ENCODE peak calls at places on chromosomes 1 and 21, in nine cellular contexts. One of them, this sample, is unnamed.

GRCh38 chr1:225655509-225656258 is 2.8 kb upstream of the ENAH start:
- DNase-seq in non-pigmented ciliary epithelial cell: peak; percentile 97
- DNase-seq in amygdala: peak; percentile 43
- DNase-seq in pancreas: peak; percentile 39
- DNase-seq in HuH-7.5: no peak
- DNase-seq in head of caudate nucleus: peak; percentile 23
- DNase-seq in T-cell: no peak
- DNase-seq in NCI-H1436: no peak
- DNase-seq in fibroblast of mammary gland: peak; percentile 98
- DNase-seq in this sample: peak; percentile 45

GRCh38 chr1:178037510-178038253 is 56.2 kb upstream of the RASAL2 start:
- DNase-seq in non-pigmented ciliary epithelial cell: no peak
- DNase-seq in amygdala: peak; percentile 77
- DNase-seq in pancreas: peak; percentile 83
- DNase-seq in HuH-7.5: peak; percentile 72
- DNase-seq in head of caudate nucleus: peak; percentile 69
- DNase-seq in T-cell: no peak
- DNase-seq in NCI-H1436: no peak
- DNase-seq in fibroblast of mammary gland: peak; percentile 76
- DNase-seq in this sample: peak; percentile 74

GRCh38 chr1:35532497-35533226 is 24.5 kb downstream of the KIAA0319L start:
- DNase-seq in non-pigmented ciliary epithelial cell: no peak
- DNase-seq in amygdala: no peak
- DNase-seq in pancreas: no peak
- DNase-seq in HuH-7.5: no peak
- DNase-seq in head of caudate nucleus: peak; percentile 12
- DNase-seq in T-cell: no peak
- DNase-seq in NCI-H1436: no peak
- DNase-seq in fibroblast of mammary gland: no peak
- DNase-seq in this sample: no peak

GRCh38 chr1:233355841-233356704 is 28.5 kb downstream of the MAP3K21 start:
- DNase-seq in non-pigmented ciliary epithelial cell: no peak
- DNase-seq in amygdala: no peak
- DNase-seq in pancreas: no peak
- DNase-seq in HuH-7.5: no peak
- DNase-seq in head of caudate nucleus: no peak
- DNase-seq in T-cell: no peak
- DNase-seq in NCI-H1436: no peak
- DNase-seq in fibroblast of mammary gland: no peak
- DNase-seq in this sample: no peak

GRCh38 chr1:160125761-160126160 is 10.2 kb downstream of the ATP1A2 start:
- DNase-seq in non-pigmented ciliary epithelial cell: no peak
- DNase-seq in amygdala: no peak
- DNase-seq in pancreas: no peak
- DNase-seq in HuH-7.5: no peak
- DNase-seq in head of caudate nucleus: no peak
- DNase-seq in T-cell: no peak
- DNase-seq in NCI-H1436: no peak
- DNase-seq in fibroblast of mammary gland: peak; percentile 81
- DNase-seq in this sample: no peak

GRCh38 chr1:77533660-77534295 is 148.7 kb downstream of the ZZZ3 start:
- DNase-seq in non-pigmented ciliary epithelial cell: no peak
- DNase-seq in amygdala: peak; percentile 56
- DNase-seq in pancreas: peak; percentile 39
- DNase-seq in HuH-7.5: peak; percentile 59
- DNase-seq in head of caudate nucleus: peak; percentile 43
- DNase-seq in T-cell: peak; percentile 54
- DNase-seq in NCI-H1436: peak; percentile 42
- DNase-seq in fibroblast of mammary gland: peak; percentile 79
- DNase-seq in this sample: peak; percentile 67

GRCh38 chr1:98792123-98792522 is 130.6 kb downstream of the SNX7 start:
- DNase-seq in non-pigmented ciliary epithelial cell: peak; percentile 19
- DNase-seq in amygdala: no peak
- DNase-seq in pancreas: no peak
- DNase-seq in HuH-7.5: no peak
- DNase-seq in head of caudate nucleus: no peak
- DNase-seq in T-cell: no peak
- DNase-seq in NCI-H1436: no peak
- DNase-seq in fibroblast of mammary gland: peak; percentile 2
- DNase-seq in this sample: no peak

GRCh38 chr21:35548904-35549615 is 500.0 kb upstream of the RUNX1 start:
- DNase-seq in non-pigmented ciliary epithelial cell: no peak
- DNase-seq in amygdala: no peak
- DNase-seq in pancreas: no peak
- DNase-seq in HuH-7.5: no peak
- DNase-seq in head of caudate nucleus: no peak
- DNase-seq in T-cell: no peak
- DNase-seq in NCI-H1436: no peak
- DNase-seq in fibroblast of mammary gland: no peak
- DNase-seq in this sample: no peak

GRCh38 chr1:15314328-15315281 is 67.6 kb downstream of the FHAD1 start:
- DNase-seq in non-pigmented ciliary epithelial cell: no peak
- DNase-seq in amygdala: no peak
- DNase-seq in pancreas: no peak
- DNase-seq in HuH-7.5: no peak
- DNase-seq in head of caudate nucleus: no peak
- DNase-seq in T-cell: no peak
- DNase-seq in NCI-H1436: no peak
- DNase-seq in fibroblast of mammary gland: no peak
- DNase-seq in this sample: no peak

GRCh38 chr1:66415830-66416229 is 118.1 kb upstream of the SGIP1 start:
- DNase-seq in non-pigmented ciliary epithelial cell: no peak
- DNase-seq in amygdala: no peak
- DNase-seq in pancreas: no peak
- DNase-seq in HuH-7.5: no peak
- DNase-seq in head of caudate nucleus: no peak
- DNase-seq in T-cell: no peak
- DNase-seq in NCI-H1436: no peak
- DNase-seq in fibroblast of mammary gland: no peak
- DNase-seq in this sample: no peak

GRCh38 chr1:196372896-196373536 is 235.2 kb downstream of the KCNT2 start:
- DNase-seq in non-pigmented ciliary epithelial cell: no peak
- DNase-seq in amygdala: no peak
- DNase-seq in pancreas: no peak
- DNase-seq in HuH-7.5: no peak
- DNase-seq in head of caudate nucleus: no peak
- DNase-seq in T-cell: no peak
- DNase-seq in NCI-H1436: peak; percentile 31
- DNase-seq in fibroblast of mammary gland: peak; percentile 58
- DNase-seq in this sample: no peak

GRCh38 chr1:17141441-17142197 is 22.4 kb upstream of the PADI2 start:
- DNase-seq in non-pigmented ciliary epithelial cell: no peak
- DNase-seq in amygdala: no peak
- DNase-seq in pancreas: no peak
- DNase-seq in HuH-7.5: no peak
- DNase-seq in head of caudate nucleus: no peak
- DNase-seq in T-cell: no peak
- DNase-seq in NCI-H1436: no peak
- DNase-seq in fibroblast of mammary gland: no peak
- DNase-seq in this sample: no peak

GRCh38 chr1:208178091-208178529 is 66.1 kb downstream of the PLXNA2 start:
- DNase-seq in non-pigmented ciliary epithelial cell: no peak
- DNase-seq in amygdala: no peak
- DNase-seq in pancreas: peak; percentile 44
- DNase-seq in HuH-7.5: no peak
- DNase-seq in head of caudate nucleus: no peak
- DNase-seq in T-cell: no peak
- DNase-seq in NCI-H1436: peak; percentile 71
- DNase-seq in fibroblast of mammary gland: no peak
- DNase-seq in this sample: no peak

GRCh38 chr1:210405316-210405715 is 76.6 kb downstream of the HHAT start:
- DNase-seq in non-pigmented ciliary epithelial cell: no peak
- DNase-seq in amygdala: no peak
- DNase-seq in pancreas: no peak
- DNase-seq in HuH-7.5: no peak
- DNase-seq in head of caudate nucleus: no peak
- DNase-seq in T-cell: no peak
- DNase-seq in NCI-H1436: no peak
- DNase-seq in fibroblast of mammary gland: no peak
- DNase-seq in this sample: no peak

This sample was measured in frontal cortex.